ENCODE peak calls at places on chromosome 12, in four cellular contexts. U, Y, P and K are unnamed samples.

GRCh38 chr12:67535176-67535575 is 113.4 kb upstream of the DYRK2 start:
- DNase-seq in P (no peak), Y (no peak), U (no peak), K (no peak)

GRCh38 chr12:122959566-122960192 is 6.6 kb downstream of the ABCB9 start:
- DNase-seq in Y (no peak), U (no peak), P (no peak), K (no peak)

GRCh38 chr12:119178544-119179334 is at the start of gene HSPB8:
- DNase-seq in Y (peak; percentile 96), U (peak; percentile 31), P (peak; percentile 95), K (no peak)

GRCh38 chr12:125218952-125219351 is 153.7 kb downstream of the AACS start:
- DNase-seq in Y (no peak), P (no peak), U (no peak), K (no peak)

GRCh38 chr12:114933428-114934160 is 249.6 kb upstream of the TBX3 start:
- DNase-seq in U (no peak), P (no peak), Y (no peak), K (no peak)

GRCh38 chr12:118980407-118981014 is 830 bp upstream of the SRRM4 start:
- DNase-seq in P (no peak), U (no peak), Y (no peak), K (no peak)

GRCh38 chr12:108611884-108612415 is 14.1 kb upstream of the TMEM119 start:
- DNase-seq in P (no peak), Y (no peak), U (peak; percentile 61), K (peak; percentile 50)

GRCh38 chr12:122099856-122100255 is 21.3 kb downstream of the MLXIP start:
- DNase-seq in Y (no peak), P (no peak), U (no peak), K (no peak)

GRCh38 chr12:124954771-124955170 is 34.2 kb downstream of the DHX37 start:
- DNase-seq in Y (no peak), U (no peak), P (no peak), K (no peak)

GRCh38 chr12:27805238-27805637 is 25.2 kb upstream of the MANSC4 start:
- DNase-seq in Y (no peak), P (no peak), U (no peak), K (no peak)

GRCh38 chr12:122182887-122183587 is at the start of gene LRRC43:
- DNase-seq in Y (peak; percentile 67), U (peak; percentile 18), P (peak; percentile 82), K (peak; percentile 41)

GRCh38 chr12:124326899-124327298 is 32.0 kb downstream of the RFLNA start:
- DNase-seq in U (no peak), P (no peak), Y (no peak), K (no peak)

GRCh38 chr12:62713190-62713589 is 221.8 kb downstream of the PPM1H start:
- DNase-seq in P (no peak), Y (no peak), U (no peak), K (no peak)

GRCh38 chr12:27077586-27077985 is 4.8 kb downstream of the C12orf71 start:
- DNase-seq in U (no peak), Y (no peak), P (no peak), K (no peak)

GRCh38 chr12:92717202-92717601 is 14.4 kb downstream of the PLEKHG7 start:
- DNase-seq in Y (no peak), U (no peak), P (no peak), K (peak; percentile 2)

GRCh38 chr12:19834596-19834995 is 395.3 kb downstream of the AEBP2 start:
- DNase-seq in Y (no peak), P (no peak), U (no peak), K (no peak)

GRCh38 chr12:59724011-59724703 is 128.3 kb downstream of the SLC16A7 start:
- DNase-seq in U (no peak), P (no peak), Y (no peak), K (no peak)

GRCh38 chr12:30725739-30726138 is 29.0 kb downstream of the CAPRIN2 start:
- DNase-seq in U (no peak), P (no peak), Y (no peak), K (no peak)

GRCh38 chr12:119444462-119445044 is 110.0 kb downstream of the CCDC60 start:
- DNase-seq in U (no peak), P (no peak), Y (peak; percentile 58), K (peak; percentile 11)

GRCh38 chr12:49288412-49288853 is 6.5 kb upstream of the PRPH start:
- DNase-seq in P (peak; percentile 29), U (peak; percentile 62), Y (peak; percentile 48), K (peak; percentile 73)

GRCh38 chr12:123269395-123269892 is 2.2 kb downstream of the CDK2AP1 start:
- DNase-seq in Y (peak; percentile 57), U (peak; percentile 55), P (peak; percentile 79), K (peak; percentile 39)

GRCh38 chr12:66647034-66647691 is 31.7 kb downstream of the GRIP1 start:
- DNase-seq in Y (no peak), P (no peak), U (no peak), K (no peak)

GRCh38 chr12:124609041-124609984 is 41.9 kb upstream of the NCOR2 start:
- DNase-seq in P (peak; percentile 97), Y (peak; percentile 95), U (peak; percentile 92), K (peak; percentile 85)

GRCh38 chr12:47223848-47224213 is 144.1 kb upstream of the AMIGO2 start:
- DNase-seq in P (no peak), Y (no peak), U (no peak), K (no peak)
- H3K4me3 ChIP-seq in P (no peak overlapping the region), Y (no peak overlapping the region), U (no peak overlapping the region), K (peak overlapping the region; percentile 81)

DNA sequence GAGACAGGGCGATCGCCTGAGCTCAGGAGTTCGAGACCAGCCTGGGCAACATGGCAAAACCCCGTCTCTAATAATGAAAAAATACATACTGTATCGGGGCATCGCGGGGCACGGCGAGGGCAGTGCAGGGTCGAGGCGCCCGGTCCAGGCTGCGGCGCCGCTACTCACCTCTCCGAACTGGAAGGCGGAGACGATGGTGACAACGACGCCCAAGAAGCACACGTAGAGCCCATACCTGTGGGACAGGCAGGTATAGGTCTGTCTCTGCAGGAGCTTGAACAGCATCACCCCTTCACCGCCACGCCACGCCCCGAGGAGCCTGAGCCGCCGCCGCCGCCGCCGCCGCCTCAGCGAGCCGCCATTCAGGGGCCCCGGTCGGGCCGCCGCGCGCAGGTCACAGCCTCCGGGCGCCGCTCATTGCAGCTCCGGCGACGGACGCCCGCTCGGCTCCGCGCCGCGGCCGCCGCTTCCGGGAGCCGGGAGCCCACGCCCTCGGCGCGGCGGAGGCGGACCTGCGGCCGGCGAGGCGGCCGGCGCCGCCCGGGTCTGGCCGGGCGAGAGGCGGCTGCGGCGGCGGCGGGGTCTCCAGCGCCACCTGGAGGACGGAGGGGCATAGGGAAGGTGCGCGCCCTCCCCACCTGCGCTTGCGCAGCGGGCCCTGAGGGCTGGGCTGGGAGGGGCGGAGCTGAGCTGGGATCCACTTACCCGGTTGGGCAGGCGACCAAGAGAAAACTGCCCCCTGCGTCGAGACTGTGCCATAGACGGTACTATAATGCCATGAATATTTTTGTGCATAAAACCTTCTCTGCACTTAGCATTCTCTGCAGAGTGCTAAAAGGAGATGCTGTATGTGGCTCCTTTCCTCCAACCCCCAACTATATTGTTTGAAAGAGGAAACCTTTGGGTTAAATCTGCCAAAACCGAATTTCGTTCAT is at the start of gene GNPTAB:
- DNase-seq in Y (peak; percentile 92), U (peak; percentile 91), P (peak; percentile 97), K (peak; percentile 93)
- H3K4me1 ChIP-seq in Y (no peaks in the 10 kb centered on the region), U (no peaks in the 10 kb centered on the region), P (peaks cover 35% of the 10 kb centered on the region), K (peaks cover 40% of the 10 kb centered on the region)

GRCh38 chr12:32718926-32719325 is 36.8 kb downstream of the YARS2 start:
- DNase-seq in U (no peak), P (no peak), Y (no peak), K (no peak)
- H3K36me3 ChIP-seq in U (peaks cover 46% of the 10 kb centered on the region), P (peaks cover 48% of the 10 kb centered on the region), Y (peaks cover 10% of the 10 kb centered on the region), K (peaks cover 15% of the 10 kb centered on the region)

GRCh38 chr12:38904932-38905479 is 385 bp downstream of the CPNE8 start:
- DNase-seq in P (peak; percentile 91), U (peak; percentile 56), Y (peak; percentile 86), K (peak; percentile 39)
- H3K4me3 ChIP-seq in P (peak overlapping the region; percentile 85), U (peak overlapping the region; percentile 39), Y (peak overlapping the region; percentile 85), K (peak overlapping the region; percentile 70)

GRCh38 chr12:46233418-46233817 is 35.4 kb downstream of the SLC38A1 start:
- DNase-seq in P (no peak), U (no peak), Y (no peak), K (no peak)
- H3K4me1 ChIP-seq in P (no peaks in the 10 kb centered on the region), U (no peaks in the 10 kb centered on the region), Y (no peaks in the 10 kb centered on the region), K (peaks cover 52% of the 10 kb centered on the region)

GRCh38 chr12:2679068-2679815 is 115.5 kb upstream of the FKBP4 start:
- DNase-seq in Y (no peak), U (no peak), P (no peak), K (no peak)
- H3K36me3 ChIP-seq in Y (no peaks in the 10 kb centered on the region), U (no peaks in the 10 kb centered on the region), P (peaks cover 8% of the 10 kb centered on the region), K (no peaks in the 10 kb centered on the region)

GRCh38 chr12:96719671-96720362 is 187.2 kb upstream of the NEDD1 start:
- DNase-seq in P (no peak), U (no peak), Y (no peak), K (peak; percentile 25)

GRCh38 chr12:96720363-96720705 is 186.7 kb upstream of the NEDD1 start:
- DNase-seq in P (no peak), U (peak; percentile 21), Y (no peak), K (peak; percentile 14)
- H3K4me3 ChIP-seq in P (peak overlapping the region; percentile 40), U (peak overlapping the region; percentile 27), Y (no peak overlapping the region), K (peak overlapping the region; percentile 94)

GRCh38 chr12:101703487-101703886 is 6.0 kb downstream of the CHPT1 start:
- DNase-seq in Y (no peak), U (no peak), P (no peak), K (no peak)

GRCh38 chr12:101713059-101713682 is 15.7 kb downstream of the CHPT1 start:
- DNase-seq in P (no peak), U (no peak), Y (peak; percentile 19), K (no peak)

GRCh38 chr12:101710289-101710688 is 12.8 kb downstream of the CHPT1 start:
- DNase-seq in P (no peak), U (no peak), Y (no peak), K (no peak)

GRCh38 chr12:101706403-101706802 is 9.0 kb downstream of the CHPT1 start:
- DNase-seq in U (no peak), P (no peak), Y (no peak), K (no peak)

DNA sequence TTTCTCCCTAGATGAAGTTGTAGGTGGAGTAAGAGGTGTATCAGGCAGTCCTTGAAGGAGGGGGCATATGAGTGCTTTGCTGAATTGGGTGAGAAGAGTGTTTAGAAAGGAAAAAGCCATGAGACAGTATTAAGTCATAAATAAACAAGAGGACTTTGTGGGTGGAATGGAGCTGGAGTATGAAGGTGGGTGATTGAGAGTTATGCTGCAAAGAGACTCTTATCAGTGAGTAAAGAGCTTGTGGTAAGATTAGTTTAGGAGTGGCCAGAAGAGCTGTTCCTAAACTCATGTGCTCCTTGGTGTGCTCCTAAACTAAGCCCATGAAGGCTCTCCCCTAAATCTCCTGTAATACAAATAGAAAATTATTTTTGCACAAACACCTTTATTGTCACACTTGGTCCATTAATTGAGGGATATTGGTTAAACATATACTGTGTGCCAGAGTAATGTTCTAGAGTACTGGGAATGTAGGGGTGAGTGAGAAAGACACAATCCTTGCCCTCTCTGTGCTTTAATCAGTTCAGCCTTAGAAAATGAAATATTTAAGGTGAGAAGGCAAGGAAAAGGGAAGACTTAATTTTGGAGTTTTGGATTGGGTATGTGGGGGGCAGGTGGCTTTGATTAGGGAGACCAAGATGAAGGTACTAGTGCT is 9.8 kb downstream of the CHPT1 start:
- DNase-seq in P (no peak), U (no peak), Y (no peak), K (no peak)
- H3K4me1 ChIP-seq in P (peaks cover 7% of the 10 kb centered on the region), U (no peaks in the 10 kb centered on the region), Y (peaks cover 25% of the 10 kb centered on the region), K (no peaks in the 10 kb centered on the region)

GRCh38 chr12:22541496-22541895 is 2.8 kb downstream of the C2CD5 start:
- DNase-seq in U (no peak), Y (no peak), P (no peak), K (no peak)
- H3K36me3 ChIP-seq in U (no peaks in the 10 kb centered on the region), Y (no peaks in the 10 kb centered on the region), P (no peaks in the 10 kb centered on the region), K (peaks cover 12% of the 10 kb centered on the region)